ENCODE peak calls at places on chromosomes 2 and 18, in nine cellular contexts. U is endothelial cell, Q is endodermal cell, X is GM06990, Z is cardiac fibroblast, R is GM20000, H is AG04450, M is cardiac muscle cell, F is PC-9. Y is an unnamed sample.

GRCh38 chr2:199471443-199472057 is 13.8 kb upstream of the SATB2 start:
- DNase-seq in M (peak; percentile 89), H (no peak), Z (peak; percentile 50), X (no peak), Q (peak; percentile 97), U (peak; percentile 98), R (peak; percentile 44), F (no peak), Y (no peak)

GRCh38 chr2:10534514-10535250 is 86.6 kb upstream of the ODC1 start:
- DNase-seq in F (peak; percentile 52), U (no peak), M (no peak), X (no peak), Z (peak; percentile 56), Q (no peak), R (no peak), H (no peak), Y (no peak)

GRCh38 chr18:8793445-8794132 is 88.2 kb downstream of the MTCL1 start:
- DNase-seq in H (no peak), X (no peak), Q (no peak), R (no peak), Z (no peak), U (no peak), F (no peak), M (no peak), Y (no peak)

GRCh38 chr2:63926800-63927199 is 85.1 kb downstream of the UGP2 start:
- DNase-seq in M (no peak), Q (peak; percentile 54), X (no peak), U (no peak), H (no peak), Z (no peak), R (no peak), F (no peak), Y (no peak)

GRCh38 chr2:10922307-10923006 is 10.7 kb downstream of the KCNF1 start:
- DNase-seq in Z (no peak), F (no peak), X (no peak), Q (no peak), U (no peak), M (no peak), R (no peak), H (no peak), Y (no peak)

GRCh38 chr18:63290456-63291200 is 28.9 kb downstream of the BCL2 start:
- DNase-seq in X (no peak), R (no peak), Z (no peak), F (no peak), M (peak; percentile 18), H (no peak), U (no peak), Q (peak; percentile 63), Y (no peak)

GRCh38 chr2:239724851-239725550 is 300.1 kb downstream of the NDUFA10 start:
- DNase-seq in Z (no peak), Q (no peak), M (no peak), F (no peak), H (no peak), R (no peak), X (no peak), U (no peak), Y (no peak)

GRCh38 chr2:84797271-84797670 is 83.6 kb downstream of the TRABD2A start:
- DNase-seq in X (no peak), U (no peak), M (no peak), Q (no peak), Z (no peak), R (no peak), H (no peak), F (no peak), Y (no peak)

GRCh38 chr2:109438146-109438545 is 175.6 kb downstream of the SEPTIN10 start:
- DNase-seq in Q (no peak), M (no peak), Z (no peak), X (no peak), U (no peak), F (no peak), H (no peak), R (no peak), Y (no peak)

GRCh38 chr2:3868426-3868825 is 165.1 kb downstream of the DCDC2C start:
- DNase-seq in H (no peak), F (no peak), M (no peak), R (no peak), Z (no peak), U (no peak), Q (no peak), X (no peak), Y (no peak)

GRCh38 chr18:56257215-56257614 is 381.2 kb downstream of the TXNL1 start:
- DNase-seq in H (peak; percentile 34), Z (peak; percentile 78), Q (no peak), M (no peak), U (no peak), X (peak; percentile 30), R (peak; percentile 20), F (peak; percentile 47), Y (no peak)

GRCh38 chr2:239265681-239266435 is 135.0 kb downstream of the HDAC4 start:
- DNase-seq in Q (no peak), M (no peak), F (no peak), Z (no peak), X (no peak), H (no peak), R (no peak), U (no peak), Y (no peak)

GRCh38 chr2:240930096-240930630 is 24.0 kb downstream of the CROCC2 start:
- DNase-seq in F (no peak), Z (no peak), X (no peak), R (no peak), U (no peak), H (no peak), M (no peak), Q (peak; percentile 28), Y (no peak)

GRCh38 chr18:76518543-76519155 is 23.6 kb upstream of the ZNF516 start:
- DNase-seq in M (peak; percentile 20), Q (peak; percentile 85), Z (peak; percentile 38), U (peak; percentile 58), X (peak; percentile 41), H (no peak), R (no peak), F (no peak), Y (peak; percentile 17)

GRCh38 chr2:69509011-69509749 is 71.9 kb upstream of the NFU1 start:
- DNase-seq in R (no peak), F (no peak), X (no peak), M (no peak), U (no peak), Q (no peak), Z (no peak), H (no peak), Y (no peak)

GRCh38 chr2:190695739-190696138 is 46.9 kb downstream of the NAB1 start:
- DNase-seq in Q (no peak), M (peak; percentile 23), U (no peak), R (no peak), H (no peak), Z (no peak), X (peak; percentile 34), F (no peak), Y (no peak)

DNA sequence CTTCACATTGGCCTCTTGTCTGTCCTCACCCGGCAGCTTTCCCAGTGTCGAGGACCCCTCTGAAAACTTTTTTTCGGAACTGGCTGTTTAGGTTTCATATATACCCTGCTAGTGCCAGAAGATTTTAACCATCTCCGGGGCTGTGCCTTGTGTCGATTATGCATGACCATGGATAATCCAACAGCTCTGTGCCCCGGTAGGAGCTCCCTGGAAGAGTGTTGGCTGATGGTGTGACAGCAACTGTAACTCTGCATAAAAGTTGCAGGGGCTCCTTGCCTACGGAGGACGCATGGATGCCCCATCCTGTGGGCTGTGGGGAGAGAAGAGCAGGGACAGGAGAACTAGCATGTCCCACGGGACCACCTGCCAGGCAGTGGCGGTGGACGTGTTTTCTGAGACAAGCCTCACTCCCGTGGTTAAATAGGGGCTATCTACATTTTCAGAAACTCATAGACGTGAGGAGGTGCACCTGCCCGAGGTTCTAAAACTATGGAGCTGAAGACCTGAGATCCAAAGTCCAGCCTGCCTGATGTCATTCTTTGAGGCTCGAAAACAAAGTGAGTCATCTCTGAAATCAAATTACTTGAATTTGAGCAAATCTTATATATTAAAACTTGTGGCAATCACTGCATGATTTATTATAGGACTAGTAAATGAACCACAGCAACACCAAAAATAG is 437.2 kb upstream of the HS6ST1 start:
- DNase-seq in X (no peak), F (no peak), H (no peak), M (no peak), U (no peak), Q (no peak), R (no peak), Z (no peak), Y (no peak)
- TF ChIP-seq CTCF in X (no peak), F (no peak), H (no peak), M (no peak), U (peak; percentile 7), Q (no peak), R (no peak), Z (no peak), Y (no peak)

GRCh38 chr2:120305296-120305695 is 40.6 kb upstream of the INHBB start:
- DNase-seq in F (no peak), H (no peak), Q (peak; percentile 69), R (no peak), U (peak; percentile 43), Z (peak; percentile 27), X (no peak), M (peak; percentile 49), Y (no peak)
- TF ChIP-seq CTCF in F (no peak), H (peak; percentile 52), Q (peak; percentile 71), R (no peak), U (no peak), Z (peak; percentile 33), X (peak; percentile 44), M (peak; percentile 46), Y (no peak)

DNA sequence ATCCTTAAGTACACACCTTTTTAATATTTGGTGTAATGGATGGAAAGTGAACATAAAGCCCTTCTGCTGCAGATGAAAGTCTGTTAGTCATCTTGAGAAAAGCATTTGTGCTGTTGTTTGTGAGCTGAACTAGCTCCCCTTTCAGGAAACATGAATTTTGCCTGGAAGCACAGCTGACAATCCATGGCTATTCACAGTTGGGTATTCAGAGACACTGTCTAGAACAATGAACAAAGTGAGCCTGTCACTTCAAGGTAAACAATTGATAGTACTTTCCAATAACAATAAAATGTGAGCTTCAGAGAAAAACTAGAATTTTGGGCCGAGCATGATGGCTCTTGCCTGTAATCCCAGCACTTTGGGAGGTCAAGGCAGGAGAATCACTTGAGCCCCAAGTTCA is 6.8 kb upstream of the EFHD1 start:
- DNase-seq in F (no peak), H (no peak), X (no peak), U (no peak), Q (no peak), Z (no peak), R (no peak), M (no peak), Y (no peak)
- TF ChIP-seq CTCF in F (no peak), H (no peak), X (no peak), U (no peak), Q (no peak), Z (no peak), R (no peak), M (no peak), Y (no peak)

GRCh38 chr2:464562-465309 is 176.8 kb upstream of the ALKAL2 start:
- DNase-seq in Q (no peak), H (no peak), F (peak; percentile 31), R (peak; percentile 56), U (no peak), X (no peak), Z (no peak), M (no peak), Y (no peak)
- TF ChIP-seq CTCF in Q (peak; percentile 15), H (no peak), F (no peak), R (no peak), U (no peak), X (no peak), Z (no peak), M (no peak), Y (no peak)